ENCODE peak calls at places on chromosomes 12 and 14, in four cellular contexts. One of them, this sample, is unnamed.

GRCh38 chr14:31994391-31995033 is 82.6 kb upstream of the ARHGAP5 start:
- DNase-seq in fibroblast of the aortic adventitia: peak
- DNase-seq in neuronal stem cell: no peak
- DNase-seq in GM18507: no peak
- DNase-seq in this sample: no peak

GRCh38 chr12:104263580-104264358 is 39.8 kb upstream of the EID3 start:
- DNase-seq in GM18507: no peak
- DNase-seq in fibroblast of the aortic adventitia: peak
- DNase-seq in neuronal stem cell: no peak
- DNase-seq in this sample: no peak

GRCh38 chr14:82387699-82388098 is 854.0 kb upstream of the SEL1L start:
- DNase-seq in neuronal stem cell: no peak
- DNase-seq in fibroblast of the aortic adventitia: no peak
- DNase-seq in GM18507: no peak
- DNase-seq in this sample: no peak

GRCh38 chr12:464484-465267 is 4.9 kb downstream of the B4GALNT3 start:
- DNase-seq in GM18507: no peak
- DNase-seq in fibroblast of the aortic adventitia: no peak
- DNase-seq in neuronal stem cell: no peak
- DNase-seq in this sample: no peak

GRCh38 chr12:106049105-106049504 is 89.6 kb downstream of the NUAK1 start:
- DNase-seq in fibroblast of the aortic adventitia: no peak
- DNase-seq in GM18507: no peak
- DNase-seq in neuronal stem cell: no peak
- DNase-seq in this sample: no peak

GRCh38 chr12:65825573-65826512 is 1.6 kb downstream of the HMGA2 start:
- DNase-seq in neuronal stem cell: peak
- DNase-seq in fibroblast of the aortic adventitia: peak
- DNase-seq in GM18507: no peak
- DNase-seq in this sample: no peak

GRCh38 chr12:93741741-93742085 is 64.5 kb downstream of the CRADD start:
- DNase-seq in GM18507: no peak
- DNase-seq in neuronal stem cell: peak
- DNase-seq in fibroblast of the aortic adventitia: peak
- DNase-seq in this sample: no peak

GRCh38 chr14:88384653-88385205 is 728 bp upstream of the SPATA7 start:
- DNase-seq in GM18507: no peak
- DNase-seq in fibroblast of the aortic adventitia: peak
- DNase-seq in neuronal stem cell: no peak
- DNase-seq in this sample: no peak

GRCh38 chr12:12839886-12840285 is 26.7 kb downstream of the DDX47 start:
- DNase-seq in GM18507: no peak
- DNase-seq in neuronal stem cell: no peak
- DNase-seq in fibroblast of the aortic adventitia: peak
- DNase-seq in this sample: no peak

GRCh38 chr12:7352661-7353060 is 48.8 kb downstream of the ACSM4 start:
- DNase-seq in neuronal stem cell: no peak
- DNase-seq in GM18507: no peak
- DNase-seq in fibroblast of the aortic adventitia: no peak
- DNase-seq in this sample: no peak

GRCh38 chr14:53055003-53055402 is 98.1 kb downstream of the DDHD1 start:
- DNase-seq in GM18507: no peak
- DNase-seq in neuronal stem cell: peak
- DNase-seq in fibroblast of the aortic adventitia: peak
- DNase-seq in this sample: peak

GRCh38 chr12:67006612-67007011 is 262.5 kb upstream of the CAND1 start:
- DNase-seq in fibroblast of the aortic adventitia: no peak
- DNase-seq in neuronal stem cell: no peak
- DNase-seq in GM18507: no peak
- DNase-seq in this sample: no peak

GRCh38 chr12:83793616-83794015 is 1106.9 kb downstream of the TMTC2 start:
- DNase-seq in fibroblast of the aortic adventitia: no peak
- DNase-seq in GM18507: no peak
- DNase-seq in neuronal stem cell: no peak
- DNase-seq in this sample: no peak

GRCh38 chr12:54225666-54226065 is 36.9 kb upstream of the SMUG1 start:
- DNase-seq in fibroblast of the aortic adventitia: peak
- DNase-seq in GM18507: no peak
- DNase-seq in neuronal stem cell: no peak
- DNase-seq in this sample: no peak

GRCh38 chr14:101819251-101819990 is 57.9 kb downstream of the PPP2R5C start:
- DNase-seq in fibroblast of the aortic adventitia: no peak
- DNase-seq in neuronal stem cell: no peak
- DNase-seq in GM18507: no peak
- DNase-seq in this sample: no peak

GRCh38 chr12:105705765-105706164 is 375.3 kb downstream of the C12orf75 start:
- DNase-seq in GM18507: no peak
- DNase-seq in fibroblast of the aortic adventitia: peak
- DNase-seq in neuronal stem cell: peak
- DNase-seq in this sample: no peak

GRCh38 chr14:103105580-103106168 is 11.1 kb downstream of the EXOC3L4 start:
- DNase-seq in GM18507: no peak
- DNase-seq in fibroblast of the aortic adventitia: no peak
- DNase-seq in neuronal stem cell: no peak
- DNase-seq in this sample: no peak

GRCh38 chr12:55713721-55714120 is 2.1 kb upstream of the BLOC1S1 start:
- DNase-seq in fibroblast of the aortic adventitia: peak
- DNase-seq in GM18507: no peak
- DNase-seq in neuronal stem cell: no peak
- DNase-seq in this sample: no peak

GRCh38 chr12:3453947-3454675 is 36.9 kb upstream of the PRMT8 start:
- DNase-seq in GM18507: no peak
- DNase-seq in fibroblast of the aortic adventitia: peak
- DNase-seq in neuronal stem cell: no peak
- DNase-seq in this sample: no peak

GRCh38 chr14:29637406-29637805 is 290.2 kb downstream of the PRKD1 start:
- DNase-seq in fibroblast of the aortic adventitia: peak
- DNase-seq in GM18507: no peak
- DNase-seq in neuronal stem cell: no peak
- DNase-seq in this sample: no peak

This sample was measured in GM12878.